ENCODE peak calls at places on chromosomes 11 and 22, in ten cellular contexts. One of them, this sample, is unnamed.

GRCh38 chr22:29030618-29031235 is 30.9 kb downstream of the C22orf31 start:
- DNase-seq in AG04450: no peak
- DNase-seq in heart right ventricle: peak
- DNase-seq in HS-27A: no peak
- DNase-seq in HT1080: peak
- DNase-seq in activated T-helper 1 cell treated with anti-CD3 and anti-CD28 coated beads, Interleukin-12 subunit alpha, Interleukin-12 subunit beta, Interleukin-2, Interleukin-4 antibody, amounts not matched to agents 30 ng/mL and 10 ng/mL and 1 ng/mL, durations not matched to agents 14 hours and 24 hours and 36 hours: no peak
- DNase-seq in NAMALWA: no peak
- DNase-seq in GOT3: no peak
- DNase-seq in iPS DF 6.9: peak
- DNase-seq in adipocyte: peak
- DNase-seq in this sample: peak

GRCh38 chr22:30754971-30755759 is 60.5 kb downstream of the OSBP2 start:
- DNase-seq in AG04450: peak
- DNase-seq in heart right ventricle: peak
- DNase-seq in HS-27A: peak
- DNase-seq in HT1080: peak
- DNase-seq in activated T-helper 1 cell treated with anti-CD3 and anti-CD28 coated beads, Interleukin-12 subunit alpha, Interleukin-12 subunit beta, Interleukin-2, Interleukin-4 antibody, amounts not matched to agents 30 ng/mL and 10 ng/mL and 1 ng/mL, durations not matched to agents 14 hours and 24 hours and 36 hours: peak
- DNase-seq in NAMALWA: peak
- DNase-seq in GOT3: no peak
- DNase-seq in iPS DF 6.9: peak
- DNase-seq in adipocyte: peak
- DNase-seq in this sample: peak

GRCh38 chr11:60860943-60861342 is 5.2 kb upstream of the PTGDR2 start:
- DNase-seq in AG04450: no peak
- DNase-seq in heart right ventricle: no peak
- DNase-seq in HS-27A: no peak
- DNase-seq in HT1080: no peak
- DNase-seq in activated T-helper 1 cell treated with anti-CD3 and anti-CD28 coated beads, Interleukin-12 subunit alpha, Interleukin-12 subunit beta, Interleukin-2, Interleukin-4 antibody, amounts not matched to agents 30 ng/mL and 10 ng/mL and 1 ng/mL, durations not matched to agents 14 hours and 24 hours and 36 hours: no peak
- DNase-seq in NAMALWA: no peak
- DNase-seq in GOT3: no peak
- DNase-seq in iPS DF 6.9: no peak
- DNase-seq in adipocyte: no peak
- DNase-seq in this sample: peak

GRCh38 chr11:115911656-115912055 is 407.4 kb upstream of the CADM1 start:
- DNase-seq in AG04450: no peak
- DNase-seq in heart right ventricle: no peak
- DNase-seq in HS-27A: no peak
- DNase-seq in HT1080: no peak
- DNase-seq in activated T-helper 1 cell treated with anti-CD3 and anti-CD28 coated beads, Interleukin-12 subunit alpha, Interleukin-12 subunit beta, Interleukin-2, Interleukin-4 antibody, amounts not matched to agents 30 ng/mL and 10 ng/mL and 1 ng/mL, durations not matched to agents 14 hours and 24 hours and 36 hours: no peak
- DNase-seq in NAMALWA: no peak
- DNase-seq in GOT3: no peak
- DNase-seq in iPS DF 6.9: no peak
- DNase-seq in adipocyte: no peak
- DNase-seq in this sample: no peak

GRCh38 chr11:12122083-12122482 is 11.7 kb downstream of the MICAL2 start:
- DNase-seq in AG04450: no peak
- DNase-seq in heart right ventricle: no peak
- DNase-seq in HS-27A: no peak
- DNase-seq in HT1080: no peak
- DNase-seq in activated T-helper 1 cell treated with anti-CD3 and anti-CD28 coated beads, Interleukin-12 subunit alpha, Interleukin-12 subunit beta, Interleukin-2, Interleukin-4 antibody, amounts not matched to agents 30 ng/mL and 10 ng/mL and 1 ng/mL, durations not matched to agents 14 hours and 24 hours and 36 hours: no peak
- DNase-seq in NAMALWA: peak
- DNase-seq in GOT3: no peak
- DNase-seq in iPS DF 6.9: no peak
- DNase-seq in adipocyte: no peak
- DNase-seq in this sample: no peak

GRCh38 chr22:20128902-20129746 is 2.5 kb upstream of the ZDHHC8 start:
- DNase-seq in AG04450: no peak
- DNase-seq in heart right ventricle: no peak
- DNase-seq in HS-27A: no peak
- DNase-seq in HT1080: no peak
- DNase-seq in activated T-helper 1 cell treated with anti-CD3 and anti-CD28 coated beads, Interleukin-12 subunit alpha, Interleukin-12 subunit beta, Interleukin-2, Interleukin-4 antibody, amounts not matched to agents 30 ng/mL and 10 ng/mL and 1 ng/mL, durations not matched to agents 14 hours and 24 hours and 36 hours: peak
- DNase-seq in NAMALWA: peak
- DNase-seq in GOT3: no peak
- DNase-seq in iPS DF 6.9: no peak
- DNase-seq in adipocyte: no peak
- DNase-seq in this sample: no peak

GRCh38 chr11:2441171-2441570 is 3.1 kb downstream of the TRPM5 start:
- DNase-seq in AG04450: no peak
- DNase-seq in heart right ventricle: no peak
- DNase-seq in HS-27A: no peak
- DNase-seq in HT1080: no peak
- DNase-seq in activated T-helper 1 cell treated with anti-CD3 and anti-CD28 coated beads, Interleukin-12 subunit alpha, Interleukin-12 subunit beta, Interleukin-2, Interleukin-4 antibody, amounts not matched to agents 30 ng/mL and 10 ng/mL and 1 ng/mL, durations not matched to agents 14 hours and 24 hours and 36 hours: no peak
- DNase-seq in NAMALWA: no peak
- DNase-seq in GOT3: no peak
- DNase-seq in iPS DF 6.9: no peak
- DNase-seq in adipocyte: no peak
- DNase-seq in this sample: no peak

GRCh38 chr11:1884123-1884415 is 7.6 kb downstream of the PRR33 start:
- DNase-seq in AG04450: no peak
- DNase-seq in heart right ventricle: no peak
- DNase-seq in HS-27A: no peak
- DNase-seq in HT1080: no peak
- DNase-seq in activated T-helper 1 cell treated with anti-CD3 and anti-CD28 coated beads, Interleukin-12 subunit alpha, Interleukin-12 subunit beta, Interleukin-2, Interleukin-4 antibody, amounts not matched to agents 30 ng/mL and 10 ng/mL and 1 ng/mL, durations not matched to agents 14 hours and 24 hours and 36 hours: no peak
- DNase-seq in NAMALWA: no peak
- DNase-seq in GOT3: no peak
- DNase-seq in iPS DF 6.9: no peak
- DNase-seq in adipocyte: no peak
- DNase-seq in this sample: no peak

GRCh38 chr11:17528906-17529813 is 15.1 kb downstream of the USH1C start:
- DNase-seq in AG04450: no peak
- DNase-seq in heart right ventricle: peak
- DNase-seq in HS-27A: no peak
- DNase-seq in HT1080: peak
- DNase-seq in activated T-helper 1 cell treated with anti-CD3 and anti-CD28 coated beads, Interleukin-12 subunit alpha, Interleukin-12 subunit beta, Interleukin-2, Interleukin-4 antibody, amounts not matched to agents 30 ng/mL and 10 ng/mL and 1 ng/mL, durations not matched to agents 14 hours and 24 hours and 36 hours: no peak
- DNase-seq in NAMALWA: no peak
- DNase-seq in GOT3: no peak
- DNase-seq in iPS DF 6.9: no peak
- DNase-seq in adipocyte: no peak
- DNase-seq in this sample: peak

GRCh38 chr11:93720522-93720921 is 20.8 kb downstream of the TAF1D start:
- DNase-seq in AG04450: no peak
- DNase-seq in heart right ventricle: no peak
- DNase-seq in HS-27A: no peak
- DNase-seq in HT1080: no peak
- DNase-seq in activated T-helper 1 cell treated with anti-CD3 and anti-CD28 coated beads, Interleukin-12 subunit alpha, Interleukin-12 subunit beta, Interleukin-2, Interleukin-4 antibody, amounts not matched to agents 30 ng/mL and 10 ng/mL and 1 ng/mL, durations not matched to agents 14 hours and 24 hours and 36 hours: no peak
- DNase-seq in NAMALWA: no peak
- DNase-seq in GOT3: no peak
- DNase-seq in iPS DF 6.9: no peak
- DNase-seq in adipocyte: no peak
- DNase-seq in this sample: no peak

GRCh38 chr11:65934014-65934413 is 11.3 kb upstream of the TSGA10IP start:
- DNase-seq in AG04450: peak
- DNase-seq in heart right ventricle: no peak
- DNase-seq in HS-27A: no peak
- DNase-seq in HT1080: no peak
- DNase-seq in activated T-helper 1 cell treated with anti-CD3 and anti-CD28 coated beads, Interleukin-12 subunit alpha, Interleukin-12 subunit beta, Interleukin-2, Interleukin-4 antibody, amounts not matched to agents 30 ng/mL and 10 ng/mL and 1 ng/mL, durations not matched to agents 14 hours and 24 hours and 36 hours: no peak
- DNase-seq in NAMALWA: no peak
- DNase-seq in GOT3: no peak
- DNase-seq in iPS DF 6.9: no peak
- DNase-seq in adipocyte: peak
- DNase-seq in this sample: no peak

GRCh38 chr11:118605116-118605867 is 2.1 kb upstream of the PHLDB1 start:
- DNase-seq in AG04450: peak
- DNase-seq in heart right ventricle: peak
- DNase-seq in HS-27A: no peak
- DNase-seq in HT1080: no peak
- DNase-seq in activated T-helper 1 cell treated with anti-CD3 and anti-CD28 coated beads, Interleukin-12 subunit alpha, Interleukin-12 subunit beta, Interleukin-2, Interleukin-4 antibody, amounts not matched to agents 30 ng/mL and 10 ng/mL and 1 ng/mL, durations not matched to agents 14 hours and 24 hours and 36 hours: no peak
- DNase-seq in NAMALWA: no peak
- DNase-seq in GOT3: no peak
- DNase-seq in iPS DF 6.9: no peak
- DNase-seq in adipocyte: peak
- DNase-seq in this sample: peak

GRCh38 chr11:102361100-102362021 is 14.3 kb downstream of the BIRC2 start:
- DNase-seq in AG04450: no peak
- DNase-seq in heart right ventricle: no peak
- DNase-seq in HS-27A: no peak
- DNase-seq in HT1080: no peak
- DNase-seq in activated T-helper 1 cell treated with anti-CD3 and anti-CD28 coated beads, Interleukin-12 subunit alpha, Interleukin-12 subunit beta, Interleukin-2, Interleukin-4 antibody, amounts not matched to agents 30 ng/mL and 10 ng/mL and 1 ng/mL, durations not matched to agents 14 hours and 24 hours and 36 hours: no peak
- DNase-seq in NAMALWA: peak
- DNase-seq in GOT3: no peak
- DNase-seq in iPS DF 6.9: no peak
- DNase-seq in adipocyte: no peak
- DNase-seq in this sample: no peak

GRCh38 chr11:77193167-77193566 is 65.1 kb downstream of the MYO7A start:
- DNase-seq in AG04450: no peak
- DNase-seq in heart right ventricle: no peak
- DNase-seq in HS-27A: no peak
- DNase-seq in HT1080: no peak
- DNase-seq in activated T-helper 1 cell treated with anti-CD3 and anti-CD28 coated beads, Interleukin-12 subunit alpha, Interleukin-12 subunit beta, Interleukin-2, Interleukin-4 antibody, amounts not matched to agents 30 ng/mL and 10 ng/mL and 1 ng/mL, durations not matched to agents 14 hours and 24 hours and 36 hours: no peak
- DNase-seq in NAMALWA: no peak
- DNase-seq in GOT3: no peak
- DNase-seq in iPS DF 6.9: no peak
- DNase-seq in adipocyte: no peak
- DNase-seq in this sample: no peak

GRCh38 chr11:22666320-22666699 is at the start of gene GAS2:
- DNase-seq in AG04450: no peak
- DNase-seq in heart right ventricle: peak
- DNase-seq in HS-27A: no peak
- DNase-seq in HT1080: no peak
- DNase-seq in activated T-helper 1 cell treated with anti-CD3 and anti-CD28 coated beads, Interleukin-12 subunit alpha, Interleukin-12 subunit beta, Interleukin-2, Interleukin-4 antibody, amounts not matched to agents 30 ng/mL and 10 ng/mL and 1 ng/mL, durations not matched to agents 14 hours and 24 hours and 36 hours: no peak
- DNase-seq in NAMALWA: no peak
- DNase-seq in GOT3: no peak
- DNase-seq in iPS DF 6.9: no peak
- DNase-seq in adipocyte: no peak
- DNase-seq in this sample: no peak

GRCh38 chr22:24093855-24094254 is 82.8 kb downstream of the CABIN1 start:
- DNase-seq in AG04450: no peak
- DNase-seq in heart right ventricle: no peak
- DNase-seq in HS-27A: no peak
- DNase-seq in HT1080: no peak
- DNase-seq in activated T-helper 1 cell treated with anti-CD3 and anti-CD28 coated beads, Interleukin-12 subunit alpha, Interleukin-12 subunit beta, Interleukin-2, Interleukin-4 antibody, amounts not matched to agents 30 ng/mL and 10 ng/mL and 1 ng/mL, durations not matched to agents 14 hours and 24 hours and 36 hours: no peak
- DNase-seq in NAMALWA: no peak
- DNase-seq in GOT3: no peak
- DNase-seq in iPS DF 6.9: no peak
- DNase-seq in adipocyte: no peak
- DNase-seq in this sample: no peak

GRCh38 chr22:45645526-45646414 is 25.9 kb upstream of the ATXN10 start:
- DNase-seq in AG04450: no peak
- DNase-seq in heart right ventricle: peak
- DNase-seq in HS-27A: no peak
- DNase-seq in HT1080: peak
- DNase-seq in activated T-helper 1 cell treated with anti-CD3 and anti-CD28 coated beads, Interleukin-12 subunit alpha, Interleukin-12 subunit beta, Interleukin-2, Interleukin-4 antibody, amounts not matched to agents 30 ng/mL and 10 ng/mL and 1 ng/mL, durations not matched to agents 14 hours and 24 hours and 36 hours: peak
- DNase-seq in NAMALWA: peak
- DNase-seq in GOT3: no peak
- DNase-seq in iPS DF 6.9: no peak
- DNase-seq in adipocyte: peak
- DNase-seq in this sample: no peak

GRCh38 chr11:120756931-120757330 is 245.4 kb downstream of the GRIK4 start:
- DNase-seq in AG04450: no peak
- DNase-seq in heart right ventricle: no peak
- DNase-seq in HS-27A: no peak
- DNase-seq in HT1080: no peak
- DNase-seq in activated T-helper 1 cell treated with anti-CD3 and anti-CD28 coated beads, Interleukin-12 subunit alpha, Interleukin-12 subunit beta, Interleukin-2, Interleukin-4 antibody, amounts not matched to agents 30 ng/mL and 10 ng/mL and 1 ng/mL, durations not matched to agents 14 hours and 24 hours and 36 hours: no peak
- DNase-seq in NAMALWA: no peak
- DNase-seq in GOT3: no peak
- DNase-seq in iPS DF 6.9: no peak
- DNase-seq in adipocyte: no peak
- DNase-seq in this sample: no peak

GRCh38 chr11:72084076-72084475 is 3.4 kb downstream of the LRRC51 start:
- DNase-seq in AG04450: no peak
- DNase-seq in heart right ventricle: no peak
- DNase-seq in HS-27A: no peak
- DNase-seq in HT1080: no peak
- DNase-seq in activated T-helper 1 cell treated with anti-CD3 and anti-CD28 coated beads, Interleukin-12 subunit alpha, Interleukin-12 subunit beta, Interleukin-2, Interleukin-4 antibody, amounts not matched to agents 30 ng/mL and 10 ng/mL and 1 ng/mL, durations not matched to agents 14 hours and 24 hours and 36 hours: no peak
- DNase-seq in NAMALWA: no peak
- DNase-seq in GOT3: no peak
- DNase-seq in iPS DF 6.9: no peak
- DNase-seq in adipocyte: no peak
- DNase-seq in this sample: no peak

GRCh38 chr11:65414776-65415498 is 7.7 kb upstream of the NEAT1 start:
- DNase-seq in AG04450: no peak
- DNase-seq in heart right ventricle: no peak
- DNase-seq in HS-27A: no peak
- DNase-seq in HT1080: no peak
- DNase-seq in activated T-helper 1 cell treated with anti-CD3 and anti-CD28 coated beads, Interleukin-12 subunit alpha, Interleukin-12 subunit beta, Interleukin-2, Interleukin-4 antibody, amounts not matched to agents 30 ng/mL and 10 ng/mL and 1 ng/mL, durations not matched to agents 14 hours and 24 hours and 36 hours: no peak
- DNase-seq in NAMALWA: peak
- DNase-seq in GOT3: no peak
- DNase-seq in iPS DF 6.9: no peak
- DNase-seq in adipocyte: peak
- DNase-seq in this sample: no peak

GRCh38 chr22:23911318-23911980 is 17.3 kb downstream of the MIF start:
- DNase-seq in AG04450: no peak
- DNase-seq in heart right ventricle: no peak
- DNase-seq in HS-27A: no peak
- DNase-seq in HT1080: no peak
- DNase-seq in activated T-helper 1 cell treated with anti-CD3 and anti-CD28 coated beads, Interleukin-12 subunit alpha, Interleukin-12 subunit beta, Interleukin-2, Interleukin-4 antibody, amounts not matched to agents 30 ng/mL and 10 ng/mL and 1 ng/mL, durations not matched to agents 14 hours and 24 hours and 36 hours: no peak
- DNase-seq in NAMALWA: peak
- DNase-seq in GOT3: no peak
- DNase-seq in iPS DF 6.9: no peak
- DNase-seq in adipocyte: no peak
- DNase-seq in this sample: no peak

GRCh38 chr11:47590026-47590861 is 3.8 kb downstream of the FAM180B start:
- DNase-seq in AG04450: no peak
- DNase-seq in heart right ventricle: no peak
- DNase-seq in HS-27A: no peak
- DNase-seq in HT1080: no peak
- DNase-seq in activated T-helper 1 cell treated with anti-CD3 and anti-CD28 coated beads, Interleukin-12 subunit alpha, Interleukin-12 subunit beta, Interleukin-2, Interleukin-4 antibody, amounts not matched to agents 30 ng/mL and 10 ng/mL and 1 ng/mL, durations not matched to agents 14 hours and 24 hours and 36 hours: no peak
- DNase-seq in NAMALWA: no peak
- DNase-seq in GOT3: no peak
- DNase-seq in iPS DF 6.9: no peak
- DNase-seq in adipocyte: no peak
- DNase-seq in this sample: no peak

GRCh38 chr11:24357620-24358386 is 139.1 kb upstream of the LUZP2 start:
- DNase-seq in AG04450: no peak
- DNase-seq in heart right ventricle: no peak
- DNase-seq in HS-27A: no peak
- DNase-seq in HT1080: no peak
- DNase-seq in activated T-helper 1 cell treated with anti-CD3 and anti-CD28 coated beads, Interleukin-12 subunit alpha, Interleukin-12 subunit beta, Interleukin-2, Interleukin-4 antibody, amounts not matched to agents 30 ng/mL and 10 ng/mL and 1 ng/mL, durations not matched to agents 14 hours and 24 hours and 36 hours: no peak
- DNase-seq in NAMALWA: no peak
- DNase-seq in GOT3: no peak
- DNase-seq in iPS DF 6.9: no peak
- DNase-seq in adipocyte: no peak
- DNase-seq in this sample: no peak

GRCh38 chr11:110909331-110909730 is 197.1 kb upstream of the ARHGAP20 start:
- DNase-seq in AG04450: no peak
- DNase-seq in heart right ventricle: no peak
- DNase-seq in HS-27A: no peak
- DNase-seq in HT1080: no peak
- DNase-seq in activated T-helper 1 cell treated with anti-CD3 and anti-CD28 coated beads, Interleukin-12 subunit alpha, Interleukin-12 subunit beta, Interleukin-2, Interleukin-4 antibody, amounts not matched to agents 30 ng/mL and 10 ng/mL and 1 ng/mL, durations not matched to agents 14 hours and 24 hours and 36 hours: no peak
- DNase-seq in NAMALWA: no peak
- DNase-seq in GOT3: no peak
- DNase-seq in iPS DF 6.9: no peak
- DNase-seq in adipocyte: no peak
- DNase-seq in this sample: no peak

GRCh38 chr22:31083923-31084810 is 3.0 kb downstream of the SMTN start:
- DNase-seq in AG04450: no peak
- DNase-seq in heart right ventricle: no peak
- DNase-seq in HS-27A: no peak
- DNase-seq in HT1080: no peak
- DNase-seq in activated T-helper 1 cell treated with anti-CD3 and anti-CD28 coated beads, Interleukin-12 subunit alpha, Interleukin-12 subunit beta, Interleukin-2, Interleukin-4 antibody, amounts not matched to agents 30 ng/mL and 10 ng/mL and 1 ng/mL, durations not matched to agents 14 hours and 24 hours and 36 hours: no peak
- DNase-seq in NAMALWA: peak
- DNase-seq in GOT3: no peak
- DNase-seq in iPS DF 6.9: no peak
- DNase-seq in adipocyte: no peak
- DNase-seq in this sample: no peak

GRCh38 chr11:63999349-64000025 is 13.2 kb downstream of the OTUB1 start:
- DNase-seq in AG04450: no peak
- DNase-seq in heart right ventricle: peak
- DNase-seq in HS-27A: no peak
- DNase-seq in HT1080: no peak
- DNase-seq in activated T-helper 1 cell treated with anti-CD3 and anti-CD28 coated beads, Interleukin-12 subunit alpha, Interleukin-12 subunit beta, Interleukin-2, Interleukin-4 antibody, amounts not matched to agents 30 ng/mL and 10 ng/mL and 1 ng/mL, durations not matched to agents 14 hours and 24 hours and 36 hours: peak
- DNase-seq in NAMALWA: no peak
- DNase-seq in GOT3: no peak
- DNase-seq in iPS DF 6.9: no peak
- DNase-seq in adipocyte: peak
- DNase-seq in this sample: no peak

This sample was measured in skeletal muscle cell.